ENCODE peak calls at places on chromosomes 16 and 17, in nine cellular contexts. One of them, this sample, is unnamed.

GRCh38 chr17:78362671-78363070 is 2.8 kb upstream of the SOCS3 start:
- DNase-seq in GM12865: no peak
- DNase-seq in activated CD4-positive, CD25-positive, alpha-beta regulatory T cell: no peak
- DNase-seq in H1: no peak
- DNase-seq in SJSA1: no peak
- DNase-seq in neural progenitor cell: no peak
- DNase-seq in PC-3: no peak
- DNase-seq in NCI-H1930: no peak
- DNase-seq in mammary epithelial cell: no peak
- DNase-seq in this sample: no peak

GRCh38 chr17:39925282-39926134 is 1.9 kb downstream of the ORMDL3 start:
- DNase-seq in GM12865: no peak
- DNase-seq in activated CD4-positive, CD25-positive, alpha-beta regulatory T cell: no peak
- DNase-seq in H1: no peak
- DNase-seq in SJSA1: no peak
- DNase-seq in neural progenitor cell: no peak
- DNase-seq in PC-3: no peak
- DNase-seq in NCI-H1930: no peak
- DNase-seq in mammary epithelial cell: no peak
- DNase-seq in this sample: no peak

GRCh38 chr16:70715113-70715711 is 29.4 kb upstream of the MTSS2 start:
- DNase-seq in GM12865: no peak
- DNase-seq in activated CD4-positive, CD25-positive, alpha-beta regulatory T cell: no peak
- DNase-seq in H1: no peak
- DNase-seq in SJSA1: peak
- DNase-seq in neural progenitor cell: no peak
- DNase-seq in PC-3: peak
- DNase-seq in NCI-H1930: no peak
- DNase-seq in mammary epithelial cell: peak
- DNase-seq in this sample: no peak

GRCh38 chr17:491086-492014 is 138.7 kb upstream of the RPH3AL start:
- DNase-seq in GM12865: peak
- DNase-seq in activated CD4-positive, CD25-positive, alpha-beta regulatory T cell: no peak
- DNase-seq in H1: no peak
- DNase-seq in SJSA1: peak
- DNase-seq in neural progenitor cell: peak
- DNase-seq in PC-3: no peak
- DNase-seq in NCI-H1930: no peak
- DNase-seq in mammary epithelial cell: peak
- DNase-seq in this sample: no peak

GRCh38 chr16:48206594-48207242 is 37.4 kb upstream of the LONP2 start:
- DNase-seq in GM12865: no peak
- DNase-seq in activated CD4-positive, CD25-positive, alpha-beta regulatory T cell: no peak
- DNase-seq in H1: peak
- DNase-seq in SJSA1: no peak
- DNase-seq in neural progenitor cell: no peak
- DNase-seq in PC-3: peak
- DNase-seq in NCI-H1930: no peak
- DNase-seq in mammary epithelial cell: peak
- DNase-seq in this sample: no peak

GRCh38 chr17:29195465-29196081 is 15.4 kb upstream of the MYO18A start:
- DNase-seq in GM12865: peak
- DNase-seq in activated CD4-positive, CD25-positive, alpha-beta regulatory T cell: no peak
- DNase-seq in H1: no peak
- DNase-seq in SJSA1: no peak
- DNase-seq in neural progenitor cell: no peak
- DNase-seq in PC-3: peak
- DNase-seq in NCI-H1930: no peak
- DNase-seq in mammary epithelial cell: peak
- DNase-seq in this sample: no peak

GRCh38 chr17:79978545-79978852 is 57.2 kb downstream of the TBC1D16 start:
- DNase-seq in GM12865: no peak
- DNase-seq in activated CD4-positive, CD25-positive, alpha-beta regulatory T cell: no peak
- DNase-seq in H1: no peak
- DNase-seq in SJSA1: peak
- DNase-seq in neural progenitor cell: no peak
- DNase-seq in PC-3: no peak
- DNase-seq in NCI-H1930: no peak
- DNase-seq in mammary epithelial cell: no peak
- DNase-seq in this sample: no peak

GRCh38 chr17:57121308-57122042 is 36.4 kb downstream of the AKAP1 start:
- DNase-seq in GM12865: peak
- DNase-seq in activated CD4-positive, CD25-positive, alpha-beta regulatory T cell: no peak
- DNase-seq in H1: no peak
- DNase-seq in SJSA1: no peak
- DNase-seq in neural progenitor cell: peak
- DNase-seq in PC-3: peak
- DNase-seq in NCI-H1930: peak
- DNase-seq in mammary epithelial cell: no peak
- DNase-seq in this sample: no peak

GRCh38 chr17:1573932-1574696 is 11.5 kb upstream of the PITPNA start:
- DNase-seq in GM12865: peak
- DNase-seq in activated CD4-positive, CD25-positive, alpha-beta regulatory T cell: no peak
- DNase-seq in H1: no peak
- DNase-seq in SJSA1: peak
- DNase-seq in neural progenitor cell: peak
- DNase-seq in PC-3: peak
- DNase-seq in NCI-H1930: no peak
- DNase-seq in mammary epithelial cell: peak
- DNase-seq in this sample: no peak

GRCh38 chr17:2396568-2397246 is 4.2 kb downstream of the MNT start:
- DNase-seq in GM12865: peak
- DNase-seq in activated CD4-positive, CD25-positive, alpha-beta regulatory T cell: no peak
- DNase-seq in H1: peak
- DNase-seq in SJSA1: peak
- DNase-seq in neural progenitor cell: peak
- DNase-seq in PC-3: peak
- DNase-seq in NCI-H1930: no peak
- DNase-seq in mammary epithelial cell: peak
- DNase-seq in this sample: peak

GRCh38 chr17:74937064-74938051 is 1.7 kb downstream of the OTOP3 start:
- DNase-seq in GM12865: no peak
- DNase-seq in activated CD4-positive, CD25-positive, alpha-beta regulatory T cell: no peak
- DNase-seq in H1: no peak
- DNase-seq in SJSA1: no peak
- DNase-seq in neural progenitor cell: peak
- DNase-seq in PC-3: peak
- DNase-seq in NCI-H1930: no peak
- DNase-seq in mammary epithelial cell: no peak
- DNase-seq in this sample: no peak

GRCh38 chr16:84611041-84611440 is 6.8 kb downstream of the COTL1 start:
- DNase-seq in GM12865: no peak
- DNase-seq in activated CD4-positive, CD25-positive, alpha-beta regulatory T cell: no peak
- DNase-seq in H1: no peak
- DNase-seq in SJSA1: no peak
- DNase-seq in neural progenitor cell: no peak
- DNase-seq in PC-3: no peak
- DNase-seq in NCI-H1930: no peak
- DNase-seq in mammary epithelial cell: no peak
- DNase-seq in this sample: no peak

GRCh38 chr17:80071116-80071980 is 30.0 kb upstream of the GAA start:
- DNase-seq in GM12865: no peak
- DNase-seq in activated CD4-positive, CD25-positive, alpha-beta regulatory T cell: no peak
- DNase-seq in H1: no peak
- DNase-seq in SJSA1: peak
- DNase-seq in neural progenitor cell: no peak
- DNase-seq in PC-3: no peak
- DNase-seq in NCI-H1930: no peak
- DNase-seq in mammary epithelial cell: no peak
- DNase-seq in this sample: no peak

GRCh38 chr17:17876959-17877547 is 40.3 kb upstream of the SREBF1 start:
- DNase-seq in GM12865: no peak
- DNase-seq in activated CD4-positive, CD25-positive, alpha-beta regulatory T cell: no peak
- DNase-seq in H1: no peak
- DNase-seq in SJSA1: no peak
- DNase-seq in neural progenitor cell: no peak
- DNase-seq in PC-3: no peak
- DNase-seq in NCI-H1930: no peak
- DNase-seq in mammary epithelial cell: no peak
- DNase-seq in this sample: no peak